ENCODE peak calls at places on chromosomes 7 and 10, in four cellular contexts. One of them, this sample, is unnamed. For H3K36me3, the result is how much of the 10 kb centered on the place peaks cover.

GRCh38 chr7:156224441-156225225 is 412.4 kb upstream of the SHH start:
- DNase-seq in spleen: no peak
- DNase-seq in astrocyte: no peak
- DNase-seq in mesenchymal stem cell: no peak
- DNase-seq in this sample: no peak

GRCh38 chr7:84336303-84336702 is 141.7 kb upstream of the SEMA3A start:
- DNase-seq in astrocyte: peak
- DNase-seq in mesenchymal stem cell: peak
- DNase-seq in spleen: no peak
- DNase-seq in this sample: no peak

GRCh38 chr7:77933394-77933793 is 134.8 kb downstream of the PHTF2 start:
- DNase-seq in mesenchymal stem cell: peak
- DNase-seq in astrocyte: peak
- DNase-seq in spleen: no peak
- DNase-seq in this sample: no peak

GRCh38 chr7:35725280-35725680 is 30.3 kb upstream of the HERPUD2 start:
- DNase-seq in mesenchymal stem cell: no peak
- DNase-seq in spleen: peak
- DNase-seq in astrocyte: no peak
- DNase-seq in this sample: no peak

GRCh38 chr10:90930070-90930837 is 9.4 kb upstream of the ANKRD1 start:
- DNase-seq in spleen: no peak
- DNase-seq in astrocyte: peak
- DNase-seq in mesenchymal stem cell: peak
- DNase-seq in this sample: peak

GRCh38 chr7:146414872-146415271 is 298.3 kb downstream of the CNTNAP2 start:
- DNase-seq in mesenchymal stem cell: no peak
- DNase-seq in spleen: no peak
- DNase-seq in astrocyte: no peak
- DNase-seq in this sample: no peak

GRCh38 chr7:74452748-74453320 is 872 bp upstream of the GTF2IRD1 start:
- DNase-seq in mesenchymal stem cell: peak
- DNase-seq in astrocyte: peak
- DNase-seq in spleen: no peak
- DNase-seq in this sample: peak

GRCh38 chr7:155274956-155275355 is 22.7 kb upstream of the INSIG1 start:
- DNase-seq in spleen: peak
- DNase-seq in astrocyte: no peak
- DNase-seq in mesenchymal stem cell: no peak
- DNase-seq in this sample: no peak

GRCh38 chr7:20597339-20597738 is 18.1 kb upstream of the ABCB5 start:
- DNase-seq in mesenchymal stem cell: peak
- DNase-seq in astrocyte: peak
- DNase-seq in spleen: no peak
- DNase-seq in this sample: no peak

GRCh38 chr7:12888727-12889126 is 201.3 kb downstream of the ARL4A start:
- DNase-seq in astrocyte: peak
- DNase-seq in spleen: no peak
- DNase-seq in mesenchymal stem cell: peak
- DNase-seq in this sample: no peak

GRCh38 chr7:20575758-20576135 is 39.7 kb upstream of the ABCB5 start:
- DNase-seq in astrocyte: no peak
- DNase-seq in spleen: no peak
- DNase-seq in mesenchymal stem cell: no peak
- DNase-seq in this sample: no peak

GRCh38 chr7:26813426-26813825 is 51.0 kb downstream of the SKAP2 start:
- DNase-seq in mesenchymal stem cell: peak
- DNase-seq in spleen: no peak
- DNase-seq in astrocyte: peak
- DNase-seq in this sample: no peak

GRCh38 chr7:20269726-20270125 is 52.5 kb upstream of the MACC1 start:
- DNase-seq in astrocyte: peak
- DNase-seq in mesenchymal stem cell: peak
- DNase-seq in spleen: no peak
- DNase-seq in this sample: no peak

GRCh38 chr10:86668297-86669165 is at the start of gene LDB3:
- DNase-seq in astrocyte: peak
- DNase-seq in mesenchymal stem cell: peak
- DNase-seq in spleen: no peak
- DNase-seq in this sample: peak

GRCh38 chr10:28734940-28735759 is 57.8 kb downstream of the BAMBI start:
- DNase-seq in spleen: no peak
- DNase-seq in astrocyte: peak
- DNase-seq in mesenchymal stem cell: peak
- DNase-seq in this sample: no peak

GRCh38 chr10:43671659-43672555 is 23.2 kb upstream of the ZNF32 start:
- DNase-seq in astrocyte: peak
- DNase-seq in spleen: no peak
- DNase-seq in mesenchymal stem cell: peak
- DNase-seq in this sample: peak

GRCh38 chr10:60125928-60126327 is 219.6 kb upstream of the CCDC6 start:
- DNase-seq in spleen: no peak
- DNase-seq in astrocyte: no peak
- DNase-seq in mesenchymal stem cell: no peak
- DNase-seq in this sample: no peak

GRCh38 chr10:60122190-60122589 is 215.8 kb upstream of the CCDC6 start:
- DNase-seq in spleen: no peak
- DNase-seq in mesenchymal stem cell: no peak
- DNase-seq in astrocyte: no peak
- DNase-seq in this sample: no peak

GRCh38 chr10:60123172-60123571 is 216.8 kb upstream of the CCDC6 start:
- DNase-seq in mesenchymal stem cell: peak
- DNase-seq in astrocyte: peak
- DNase-seq in spleen: no peak
- DNase-seq in this sample: no peak

GRCh38 chr10:60124536-60124935 is 218.2 kb upstream of the CCDC6 start:
- DNase-seq in astrocyte: no peak
- DNase-seq in mesenchymal stem cell: no peak
- DNase-seq in spleen: no peak
- DNase-seq in this sample: no peak

DNA sequence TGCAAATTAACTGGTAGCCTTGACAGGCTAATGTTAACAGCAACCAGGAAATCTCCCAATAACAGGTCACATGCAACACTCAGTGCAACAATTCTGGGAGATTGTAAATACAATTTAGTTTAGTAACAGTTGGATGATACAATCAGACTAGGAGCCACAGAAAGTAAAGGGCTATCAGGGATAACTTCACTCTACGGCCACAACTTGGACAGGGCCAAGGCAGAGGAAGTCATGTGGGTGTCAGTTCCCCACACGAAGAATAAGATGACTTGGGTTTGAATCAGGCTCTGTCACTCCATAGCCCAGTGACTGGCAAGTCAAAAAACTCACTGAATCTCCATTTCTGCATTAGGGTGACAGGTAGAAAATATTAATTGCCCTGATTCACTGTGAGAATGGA is 217.3 kb upstream of the CCDC6 start:
- DNase-seq in astrocyte: peak
- DNase-seq in spleen: no peak
- DNase-seq in mesenchymal stem cell: peak
- DNase-seq in this sample: no peak
- H3K27ac ChIP-seq in astrocyte: peak
- H3K27ac ChIP-seq in spleen: no peak
- H3K27ac ChIP-seq in mesenchymal stem cell: no peak
- H3K27ac ChIP-seq in this sample: no peak

DNA sequence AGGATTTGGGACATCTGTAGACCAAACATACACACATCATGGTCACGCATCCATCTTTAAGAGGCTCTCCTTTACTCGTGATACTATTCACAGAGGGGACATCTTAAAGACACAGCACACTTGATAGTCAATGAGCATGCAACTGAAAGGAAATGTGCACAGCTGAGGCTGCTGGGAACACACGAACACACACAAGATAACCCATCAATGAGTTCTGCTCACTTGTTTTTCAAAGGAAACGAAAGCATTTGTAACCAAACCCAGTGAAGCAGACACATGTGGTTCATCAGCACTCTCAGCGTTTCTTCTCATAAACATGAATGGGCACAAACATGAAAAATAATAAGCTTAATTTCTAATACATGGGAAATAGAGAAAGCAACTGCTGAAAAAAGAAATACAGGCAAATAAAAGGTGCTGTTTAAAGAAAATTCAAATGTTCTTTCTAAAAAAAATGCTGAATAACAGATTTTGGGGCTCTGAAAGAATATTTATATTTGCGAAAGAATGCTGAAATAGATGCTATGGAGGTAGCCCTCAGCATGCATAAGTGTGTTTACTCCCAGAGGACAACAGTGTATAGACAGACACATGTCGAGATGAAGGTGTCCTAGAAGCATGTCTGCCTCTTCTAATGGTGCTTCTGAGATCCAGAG is 59.7 kb upstream of the LAMB4 start:
- DNase-seq in astrocyte: no peak
- DNase-seq in spleen: no peak
- DNase-seq in mesenchymal stem cell: no peak
- DNase-seq in this sample: no peak
- H3K36me3 ChIP-seq in astrocyte: under half
- H3K36me3 ChIP-seq in spleen: under half
- H3K36me3 ChIP-seq in mesenchymal stem cell: under half
- H3K36me3 ChIP-seq in this sample: under half

GRCh38 chr7:142797799-142798377 is 27.1 kb downstream of the PRSS2 start:
- DNase-seq in spleen: no peak
- DNase-seq in mesenchymal stem cell: no peak
- DNase-seq in astrocyte: no peak
- DNase-seq in this sample: no peak
- H3K4me3 ChIP-seq in spleen: peak
- H3K4me3 ChIP-seq in mesenchymal stem cell: peak
- H3K4me3 ChIP-seq in astrocyte: peak
- H3K4me3 ChIP-seq in this sample: no peak

GRCh38 chr7:139720705-139721231 is 57.0 kb downstream of the HIPK2 start:
- DNase-seq in spleen: no peak
- DNase-seq in mesenchymal stem cell: peak
- DNase-seq in astrocyte: no peak
- DNase-seq in this sample: no peak

GRCh38 chr7:139722604-139723003 is 55.2 kb downstream of the HIPK2 start:
- DNase-seq in mesenchymal stem cell: no peak
- DNase-seq in spleen: no peak
- DNase-seq in astrocyte: no peak
- DNase-seq in this sample: no peak

GRCh38 chr7:139721417-139721816 is 56.4 kb downstream of the HIPK2 start:
- DNase-seq in mesenchymal stem cell: no peak
- DNase-seq in astrocyte: no peak
- DNase-seq in spleen: no peak
- DNase-seq in this sample: no peak

GRCh38 chr7:139720186-139720585 is 57.6 kb downstream of the HIPK2 start:
- DNase-seq in spleen: no peak
- DNase-seq in mesenchymal stem cell: no peak
- DNase-seq in astrocyte: no peak
- DNase-seq in this sample: no peak

DNA sequence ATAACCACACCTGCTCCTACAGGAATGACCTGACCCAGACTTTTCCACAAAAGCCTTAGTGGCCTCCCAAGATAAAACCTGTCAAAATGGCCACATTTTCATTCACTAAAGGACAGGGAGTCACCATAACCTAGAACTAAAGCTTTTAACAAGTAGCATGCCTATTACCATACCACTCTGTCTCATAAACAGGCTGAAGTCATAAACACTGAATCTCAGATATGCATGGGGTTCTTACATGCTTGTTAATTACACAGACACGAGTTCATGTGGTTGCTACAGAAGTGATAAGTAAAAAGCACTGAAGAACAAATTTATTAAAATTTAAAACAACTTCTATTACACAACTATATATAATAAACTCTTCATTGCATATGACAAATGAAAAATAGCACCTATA is 56.0 kb downstream of the HIPK2 start:
- DNase-seq in mesenchymal stem cell: peak
- DNase-seq in astrocyte: no peak
- DNase-seq in spleen: no peak
- DNase-seq in this sample: no peak
- H3K27ac ChIP-seq in mesenchymal stem cell: peak
- H3K27ac ChIP-seq in astrocyte: no peak
- H3K27ac ChIP-seq in spleen: peak
- H3K27ac ChIP-seq in this sample: no peak

GRCh38 chr10:48692748-48693147 is 8.1 kb downstream of the WDFY4 start:
- DNase-seq in astrocyte: no peak
- DNase-seq in spleen: no peak
- DNase-seq in mesenchymal stem cell: no peak
- DNase-seq in this sample: no peak

GRCh38 chr10:48691812-48692528 is 7.3 kb downstream of the WDFY4 start:
- DNase-seq in mesenchymal stem cell: no peak
- DNase-seq in spleen: no peak
- DNase-seq in astrocyte: no peak
- DNase-seq in this sample: no peak

GRCh38 chr10:48693206-48693605 is 8.5 kb downstream of the WDFY4 start:
- DNase-seq in astrocyte: no peak
- DNase-seq in spleen: no peak
- DNase-seq in mesenchymal stem cell: no peak
- DNase-seq in this sample: no peak

GRCh38 chr10:48694371-48695030 is 9.8 kb downstream of the WDFY4 start:
- DNase-seq in spleen: no peak
- DNase-seq in astrocyte: no peak
- DNase-seq in mesenchymal stem cell: no peak
- DNase-seq in this sample: no peak

GRCh38 chr10:48690791-48691660 is 6.4 kb downstream of the WDFY4 start:
- DNase-seq in spleen: no peak
- DNase-seq in astrocyte: no peak
- DNase-seq in mesenchymal stem cell: no peak
- DNase-seq in this sample: no peak
- H3K36me3 ChIP-seq in spleen: under half
- H3K36me3 ChIP-seq in astrocyte: under half
- H3K36me3 ChIP-seq in mesenchymal stem cell: under half
- H3K36me3 ChIP-seq in this sample: under half

GRCh38 chr7:151010307-151011096 is 13.8 kb downstream of the ATG9B start:
- DNase-seq in spleen: peak
- DNase-seq in mesenchymal stem cell: peak
- DNase-seq in astrocyte: no peak
- DNase-seq in this sample: peak
- H3K4me3 ChIP-seq in spleen: no peak
- H3K4me3 ChIP-seq in mesenchymal stem cell: peak
- H3K4me3 ChIP-seq in astrocyte: no peak
- H3K4me3 ChIP-seq in this sample: no peak